ENCODE peak calls at places on chromosomes 13 and 19, in six cellular contexts. One of them, this sample, is unnamed.

GRCh38 chr13:92896842-92897241 is 329.8 kb upstream of the GPC6 start:
- DNase-seq in fibroblast of the aortic adventitia: peak; percentile 39
- DNase-seq in kidney epithelial cell: no peak
- DNase-seq in kidney glomerular epithelial cell: peak; percentile 19
- DNase-seq in CD8-positive, alpha-beta memory T cell: no peak
- DNase-seq in naive thymus-derived CD8-positive, alpha-beta T cell: no peak
- DNase-seq in this sample: peak; percentile 12

GRCh38 chr19:31282346-31282745 is 66.9 kb downstream of the TSHZ3 start:
- DNase-seq in fibroblast of the aortic adventitia: no peak
- DNase-seq in kidney epithelial cell: no peak
- DNase-seq in kidney glomerular epithelial cell: no peak
- DNase-seq in CD8-positive, alpha-beta memory T cell: no peak
- DNase-seq in naive thymus-derived CD8-positive, alpha-beta T cell: no peak
- DNase-seq in this sample: no peak

GRCh38 chr13:40069173-40070044 is 413.9 kb downstream of the COG6 start:
- DNase-seq in fibroblast of the aortic adventitia: peak; percentile 82
- DNase-seq in kidney epithelial cell: no peak
- DNase-seq in kidney glomerular epithelial cell: peak; percentile 30
- DNase-seq in CD8-positive, alpha-beta memory T cell: peak; percentile 80
- DNase-seq in naive thymus-derived CD8-positive, alpha-beta T cell: peak; percentile 54
- DNase-seq in this sample: peak; percentile 61

GRCh38 chr19:44903602-44904425 is 1.8 kb upstream of the APOE start:
- DNase-seq in fibroblast of the aortic adventitia: peak; percentile 63
- DNase-seq in kidney epithelial cell: no peak
- DNase-seq in kidney glomerular epithelial cell: peak; percentile 20
- DNase-seq in CD8-positive, alpha-beta memory T cell: peak; percentile 75
- DNase-seq in naive thymus-derived CD8-positive, alpha-beta T cell: peak; percentile 42
- DNase-seq in this sample: peak; percentile 71

GRCh38 chr13:90447735-90448103 is 899.8 kb upstream of the MIR17HG start:
- DNase-seq in fibroblast of the aortic adventitia: peak; percentile 51
- DNase-seq in kidney epithelial cell: peak; percentile 73
- DNase-seq in kidney glomerular epithelial cell: peak; percentile 82
- DNase-seq in CD8-positive, alpha-beta memory T cell: no peak
- DNase-seq in naive thymus-derived CD8-positive, alpha-beta T cell: no peak
- DNase-seq in this sample: no peak

GRCh38 chr13:43054803-43055802 is 31.7 kb downstream of the DNAJC15 start:
- DNase-seq in fibroblast of the aortic adventitia: peak; percentile 90
- DNase-seq in kidney epithelial cell: peak; percentile 65
- DNase-seq in kidney glomerular epithelial cell: peak; percentile 78
- DNase-seq in CD8-positive, alpha-beta memory T cell: no peak
- DNase-seq in naive thymus-derived CD8-positive, alpha-beta T cell: no peak
- DNase-seq in this sample: peak; percentile 70

GRCh38 chr19:5534787-5535586 is 32.8 kb downstream of the TINCR start:
- DNase-seq in fibroblast of the aortic adventitia: peak; percentile 6
- DNase-seq in kidney epithelial cell: no peak
- DNase-seq in kidney glomerular epithelial cell: no peak
- DNase-seq in CD8-positive, alpha-beta memory T cell: no peak
- DNase-seq in naive thymus-derived CD8-positive, alpha-beta T cell: no peak
- DNase-seq in this sample: no peak

GRCh38 chr13:67469623-67470022 is 239.5 kb upstream of the PCDH9 start:
- DNase-seq in fibroblast of the aortic adventitia: no peak
- DNase-seq in kidney epithelial cell: no peak
- DNase-seq in kidney glomerular epithelial cell: no peak
- DNase-seq in CD8-positive, alpha-beta memory T cell: no peak
- DNase-seq in naive thymus-derived CD8-positive, alpha-beta T cell: no peak
- DNase-seq in this sample: no peak

GRCh38 chr19:47380559-47380958 is 31.4 kb downstream of the DHX34 start:
- DNase-seq in fibroblast of the aortic adventitia: no peak
- DNase-seq in kidney epithelial cell: no peak
- DNase-seq in kidney glomerular epithelial cell: no peak
- DNase-seq in CD8-positive, alpha-beta memory T cell: no peak
- DNase-seq in naive thymus-derived CD8-positive, alpha-beta T cell: no peak
- DNase-seq in this sample: no peak

GRCh38 chr13:101258071-101258470 is 158.2 kb downstream of the NALCN start:
- DNase-seq in fibroblast of the aortic adventitia: peak; percentile 62
- DNase-seq in kidney epithelial cell: peak; percentile 41
- DNase-seq in kidney glomerular epithelial cell: peak; percentile 73
- DNase-seq in CD8-positive, alpha-beta memory T cell: no peak
- DNase-seq in naive thymus-derived CD8-positive, alpha-beta T cell: no peak
- DNase-seq in this sample: peak; percentile 4

GRCh38 chr19:5339470-5339949 is 1.1 kb downstream of the PTPRS start:
- DNase-seq in fibroblast of the aortic adventitia: no peak
- DNase-seq in kidney epithelial cell: no peak
- DNase-seq in kidney glomerular epithelial cell: no peak
- DNase-seq in CD8-positive, alpha-beta memory T cell: no peak
- DNase-seq in naive thymus-derived CD8-positive, alpha-beta T cell: peak; percentile 9
- DNase-seq in this sample: no peak

GRCh38 chr19:16328824-16329482 is 4.3 kb downstream of the KLF2 start:
- DNase-seq in fibroblast of the aortic adventitia: peak; percentile 59
- DNase-seq in kidney epithelial cell: no peak
- DNase-seq in kidney glomerular epithelial cell: no peak
- DNase-seq in CD8-positive, alpha-beta memory T cell: peak; percentile 82
- DNase-seq in naive thymus-derived CD8-positive, alpha-beta T cell: peak; percentile 73
- DNase-seq in this sample: no peak

GRCh38 chr19:10518444-10519361 is 1.5 kb upstream of the S1PR5 start:
- DNase-seq in fibroblast of the aortic adventitia: no peak
- DNase-seq in kidney epithelial cell: no peak
- DNase-seq in kidney glomerular epithelial cell: no peak
- DNase-seq in CD8-positive, alpha-beta memory T cell: peak; percentile 54
- DNase-seq in naive thymus-derived CD8-positive, alpha-beta T cell: no peak
- DNase-seq in this sample: no peak

GRCh38 chr13:31088826-31089420 is 72.8 kb downstream of the HSPH1 start:
- DNase-seq in fibroblast of the aortic adventitia: no peak
- DNase-seq in kidney epithelial cell: no peak
- DNase-seq in kidney glomerular epithelial cell: no peak
- DNase-seq in CD8-positive, alpha-beta memory T cell: no peak
- DNase-seq in naive thymus-derived CD8-positive, alpha-beta T cell: no peak
- DNase-seq in this sample: no peak

GRCh38 chr19:58578430-58578925 is 5.3 kb upstream of the MZF1 start:
- DNase-seq in fibroblast of the aortic adventitia: no peak
- DNase-seq in kidney epithelial cell: no peak
- DNase-seq in kidney glomerular epithelial cell: no peak
- DNase-seq in CD8-positive, alpha-beta memory T cell: no peak
- DNase-seq in naive thymus-derived CD8-positive, alpha-beta T cell: no peak
- DNase-seq in this sample: no peak

GRCh38 chr13:111972261-111972780 is 94.6 kb upstream of the SOX1 start:
- DNase-seq in fibroblast of the aortic adventitia: no peak
- DNase-seq in kidney epithelial cell: no peak
- DNase-seq in kidney glomerular epithelial cell: no peak
- DNase-seq in CD8-positive, alpha-beta memory T cell: no peak
- DNase-seq in naive thymus-derived CD8-positive, alpha-beta T cell: no peak
- DNase-seq in this sample: no peak

GRCh38 chr19:18543814-18544475 is 572 bp upstream of the FKBP8 start:
- DNase-seq in fibroblast of the aortic adventitia: peak; percentile 54
- DNase-seq in kidney epithelial cell: no peak
- DNase-seq in kidney glomerular epithelial cell: peak; percentile 5
- DNase-seq in CD8-positive, alpha-beta memory T cell: peak; percentile 86
- DNase-seq in naive thymus-derived CD8-positive, alpha-beta T cell: peak; percentile 33
- DNase-seq in this sample: peak; percentile 30